ENCODE peak calls at places on chromosomes 3 and 15, in nine cellular contexts. One of them, this sample, is unnamed.
A peak's percentile ranks its signal among the peaks of the same experiment; 100 is the strongest.

GRCh38 chr3:53495518-53496501 is 1.4 kb downstream of the CACNA1D start:
- DNase-seq in neural progenitor cell: peak; percentile 54
- DNase-seq in sigmoid colon: peak; percentile 70
- DNase-seq in fibroblast of mammary gland: no peak
- DNase-seq in AG10803: no peak
- DNase-seq in HFF-Myc: no peak
- DNase-seq in endothelial cell of umbilical vein: no peak
- DNase-seq in left ventricle myocardium inferior: no peak
- DNase-seq in cardiac fibroblast: no peak
- DNase-seq in this sample: no peak

GRCh38 chr15:41276821-41277220 is 45.8 kb downstream of the CHP1 start:
- DNase-seq in HFF-Myc: no peak
- DNase-seq in AG10803: no peak
- DNase-seq in neural progenitor cell: no peak
- DNase-seq in fibroblast of mammary gland: no peak
- DNase-seq in cardiac fibroblast: no peak
- DNase-seq in left ventricle myocardium inferior: no peak
- DNase-seq in endothelial cell of umbilical vein: no peak
- DNase-seq in sigmoid colon: no peak
- DNase-seq in this sample: no peak

GRCh38 chr15:74179101-74179841 is 5.8 kb downstream of the ISLR start:
- DNase-seq in AG10803: peak; percentile 96
- DNase-seq in neural progenitor cell: no peak
- DNase-seq in HFF-Myc: no peak
- DNase-seq in fibroblast of mammary gland: peak; percentile 89
- DNase-seq in endothelial cell of umbilical vein: peak; percentile 42
- DNase-seq in sigmoid colon: peak; percentile 88
- DNase-seq in cardiac fibroblast: peak; percentile 98
- DNase-seq in left ventricle myocardium inferior: peak; percentile 78
- DNase-seq in this sample: peak; percentile 39

GRCh38 chr15:47586653-47587224 is 130.6 kb upstream of the SEMA6D start:
- DNase-seq in neural progenitor cell: no peak
- DNase-seq in left ventricle myocardium inferior: peak; percentile 63
- DNase-seq in endothelial cell of umbilical vein: no peak
- DNase-seq in HFF-Myc: no peak
- DNase-seq in AG10803: peak; percentile 1
- DNase-seq in fibroblast of mammary gland: peak; percentile 40
- DNase-seq in sigmoid colon: no peak
- DNase-seq in cardiac fibroblast: peak; percentile 69
- DNase-seq in this sample: no peak

GRCh38 chr15:98703291-98703690 is 55.0 kb downstream of the IGF1R start:
- DNase-seq in sigmoid colon: no peak
- DNase-seq in HFF-Myc: no peak
- DNase-seq in left ventricle myocardium inferior: no peak
- DNase-seq in cardiac fibroblast: no peak
- DNase-seq in endothelial cell of umbilical vein: no peak
- DNase-seq in fibroblast of mammary gland: no peak
- DNase-seq in neural progenitor cell: no peak
- DNase-seq in AG10803: peak; percentile 29
- DNase-seq in this sample: no peak

GRCh38 chr15:42121667-42122066 is 27.3 kb upstream of the PLA2G4D start:
- DNase-seq in endothelial cell of umbilical vein: no peak
- DNase-seq in cardiac fibroblast: no peak
- DNase-seq in sigmoid colon: no peak
- DNase-seq in fibroblast of mammary gland: no peak
- DNase-seq in AG10803: no peak
- DNase-seq in HFF-Myc: no peak
- DNase-seq in left ventricle myocardium inferior: no peak
- DNase-seq in neural progenitor cell: no peak
- DNase-seq in this sample: no peak

GRCh38 chr3:144801890-144802289 is 830.3 kb downstream of the DIPK2A start:
- DNase-seq in neural progenitor cell: no peak
- DNase-seq in sigmoid colon: no peak
- DNase-seq in fibroblast of mammary gland: no peak
- DNase-seq in cardiac fibroblast: no peak
- DNase-seq in HFF-Myc: no peak
- DNase-seq in AG10803: no peak
- DNase-seq in endothelial cell of umbilical vein: no peak
- DNase-seq in left ventricle myocardium inferior: no peak
- DNase-seq in this sample: no peak

GRCh38 chr3:52895416-52895815 is 1.9 kb downstream of the STIMATE start:
- DNase-seq in left ventricle myocardium inferior: no peak
- DNase-seq in cardiac fibroblast: no peak
- DNase-seq in AG10803: no peak
- DNase-seq in neural progenitor cell: no peak
- DNase-seq in fibroblast of mammary gland: no peak
- DNase-seq in sigmoid colon: no peak
- DNase-seq in endothelial cell of umbilical vein: no peak
- DNase-seq in HFF-Myc: no peak
- DNase-seq in this sample: no peak

GRCh38 chr3:28726840-28727239 is 378.2 kb upstream of the AZI2 start:
- DNase-seq in left ventricle myocardium inferior: peak; percentile 27
- DNase-seq in neural progenitor cell: peak; percentile 76
- DNase-seq in sigmoid colon: no peak
- DNase-seq in HFF-Myc: no peak
- DNase-seq in AG10803: peak; percentile 13
- DNase-seq in fibroblast of mammary gland: peak; percentile 52
- DNase-seq in cardiac fibroblast: peak; percentile 55
- DNase-seq in endothelial cell of umbilical vein: peak; percentile 59
- DNase-seq in this sample: no peak

GRCh38 chr3:194315965-194316361 is 35.2 kb downstream of the CPN2 start:
- DNase-seq in HFF-Myc: no peak
- DNase-seq in cardiac fibroblast: peak; percentile 67
- DNase-seq in endothelial cell of umbilical vein: no peak
- DNase-seq in left ventricle myocardium inferior: no peak
- DNase-seq in fibroblast of mammary gland: peak; percentile 48
- DNase-seq in neural progenitor cell: no peak
- DNase-seq in sigmoid colon: peak; percentile 75
- DNase-seq in AG10803: peak; percentile 37
- DNase-seq in this sample: no peak
- H3K4me3 ChIP-seq in HFF-Myc: peak overlapping the region; percentile 32
- H3K4me3 ChIP-seq in cardiac fibroblast: no peak overlapping the region
- H3K4me3 ChIP-seq in endothelial cell of umbilical vein: no peak overlapping the region
- H3K4me3 ChIP-seq in left ventricle myocardium inferior: peak overlapping the region; percentile 67
- H3K4me3 ChIP-seq in fibroblast of mammary gland: no peak overlapping the region
- H3K4me3 ChIP-seq in neural progenitor cell: peak overlapping the region; percentile 20
- H3K4me3 ChIP-seq in sigmoid colon: peak overlapping the region; percentile 32
- H3K4me3 ChIP-seq in AG10803: peak overlapping the region; percentile 12
- H3K4me3 ChIP-seq in this sample: peak overlapping the region; percentile 38

DNA sequence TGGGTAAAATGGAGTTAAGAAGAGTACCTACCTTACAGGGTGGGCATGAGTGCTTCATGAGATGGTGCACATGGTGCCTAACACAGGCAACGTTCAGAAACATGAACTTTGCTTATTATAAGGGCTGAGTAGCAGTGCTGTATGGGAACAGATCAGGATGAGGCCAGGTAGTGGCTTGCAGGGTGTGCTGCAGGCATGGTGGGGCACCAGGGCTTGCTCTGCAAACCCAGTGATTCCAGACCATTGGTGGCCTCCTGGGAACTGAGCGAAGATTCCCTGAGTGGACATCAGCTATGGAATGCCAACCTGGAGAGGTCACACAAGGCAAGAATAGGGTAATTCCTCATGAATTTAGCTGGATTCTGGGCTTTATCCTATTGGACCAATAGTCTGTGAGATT is 15.8 kb downstream of the TMEM43 start:
- DNase-seq in fibroblast of mammary gland: no peak
- DNase-seq in HFF-Myc: no peak
- DNase-seq in cardiac fibroblast: no peak
- DNase-seq in endothelial cell of umbilical vein: no peak
- DNase-seq in sigmoid colon: no peak
- DNase-seq in left ventricle myocardium inferior: no peak
- DNase-seq in AG10803: no peak
- DNase-seq in neural progenitor cell: no peak
- DNase-seq in this sample: no peak
- TF ChIP-seq CTCF in fibroblast of mammary gland: no peak
- TF ChIP-seq CTCF in HFF-Myc: no peak
- TF ChIP-seq CTCF in cardiac fibroblast: no peak
- TF ChIP-seq CTCF in endothelial cell of umbilical vein: no peak
- TF ChIP-seq CTCF in sigmoid colon: no peak
- TF ChIP-seq CTCF in left ventricle myocardium inferior: no peak
- TF ChIP-seq CTCF in AG10803: no peak
- TF ChIP-seq CTCF in neural progenitor cell: no peak
- TF ChIP-seq CTCF in this sample: no peak

GRCh38 chr3:35640186-35640584 is 860 bp downstream of the ARPP21 start:
- DNase-seq in left ventricle myocardium inferior: no peak
- DNase-seq in cardiac fibroblast: no peak
- DNase-seq in fibroblast of mammary gland: no peak
- DNase-seq in AG10803: no peak
- DNase-seq in endothelial cell of umbilical vein: no peak
- DNase-seq in sigmoid colon: no peak
- DNase-seq in neural progenitor cell: no peak
- DNase-seq in HFF-Myc: no peak
- DNase-seq in this sample: no peak

GRCh38 chr3:35641920-35642532 is 2.7 kb downstream of the ARPP21 start:
- DNase-seq in neural progenitor cell: no peak
- DNase-seq in endothelial cell of umbilical vein: no peak
- DNase-seq in HFF-Myc: no peak
- DNase-seq in left ventricle myocardium inferior: no peak
- DNase-seq in AG10803: no peak
- DNase-seq in cardiac fibroblast: no peak
- DNase-seq in sigmoid colon: no peak
- DNase-seq in fibroblast of mammary gland: no peak
- DNase-seq in this sample: no peak

GRCh38 chr3:35638640-35639250 is 580 bp upstream of the ARPP21 start:
- DNase-seq in endothelial cell of umbilical vein: no peak
- DNase-seq in cardiac fibroblast: no peak
- DNase-seq in AG10803: no peak
- DNase-seq in HFF-Myc: no peak
- DNase-seq in left ventricle myocardium inferior: no peak
- DNase-seq in neural progenitor cell: no peak
- DNase-seq in sigmoid colon: no peak
- DNase-seq in fibroblast of mammary gland: no peak
- DNase-seq in this sample: no peak

GRCh38 chr3:35640736-35641135 is 1.4 kb downstream of the ARPP21 start:
- DNase-seq in HFF-Myc: no peak
- DNase-seq in fibroblast of mammary gland: no peak
- DNase-seq in endothelial cell of umbilical vein: no peak
- DNase-seq in cardiac fibroblast: no peak
- DNase-seq in sigmoid colon: no peak
- DNase-seq in AG10803: no peak
- DNase-seq in left ventricle myocardium inferior: no peak
- DNase-seq in neural progenitor cell: no peak
- DNase-seq in this sample: no peak

DNA sequence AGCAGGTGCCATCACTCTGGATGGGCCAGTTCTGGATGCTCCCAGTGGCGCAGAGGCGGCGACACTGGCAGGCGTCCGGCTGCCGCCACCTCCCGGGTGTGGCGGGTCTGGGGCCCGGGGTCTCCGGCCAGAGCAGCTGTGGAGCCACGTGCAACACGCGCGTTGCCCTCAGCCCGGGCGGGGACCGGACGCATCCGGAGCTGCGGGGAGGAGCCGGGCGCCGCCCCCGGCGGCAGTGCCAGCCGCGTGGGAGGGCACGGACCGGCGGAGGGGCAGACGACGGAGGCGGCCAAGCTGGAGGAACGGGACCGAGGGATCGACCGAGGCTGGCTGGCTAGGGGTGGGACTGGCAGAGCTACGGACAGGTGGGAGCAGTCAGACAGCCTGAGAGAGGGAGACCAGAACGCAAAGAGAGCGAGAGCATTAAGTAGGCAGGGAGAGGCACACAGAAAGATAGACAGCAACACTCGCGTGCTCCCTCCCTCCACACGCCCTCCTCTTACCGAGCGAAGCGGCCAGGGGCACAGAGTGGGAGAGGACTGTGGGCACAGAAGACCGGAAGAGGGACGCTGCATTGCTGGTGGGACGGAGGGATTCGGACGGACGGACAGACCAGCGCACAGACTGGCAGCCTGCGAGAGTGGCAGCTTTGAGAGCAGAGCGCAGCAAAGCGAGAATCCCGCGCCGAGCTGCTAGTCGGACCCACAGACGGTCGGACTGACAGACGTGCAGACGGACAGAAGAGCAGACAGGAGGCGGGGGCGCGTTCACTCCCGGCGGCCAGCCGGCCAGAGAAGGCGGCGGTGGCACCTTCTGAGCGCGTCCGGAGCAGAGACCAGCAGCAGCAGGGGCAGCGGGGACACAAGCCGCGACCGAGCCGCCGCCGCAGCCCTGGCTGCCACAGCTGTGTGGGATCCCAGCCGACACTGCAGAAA is at the start of gene ARPP21:
- DNase-seq in HFF-Myc: no peak
- DNase-seq in left ventricle myocardium inferior: no peak
- DNase-seq in endothelial cell of umbilical vein: peak; percentile 15
- DNase-seq in AG10803: no peak
- DNase-seq in sigmoid colon: peak; percentile 46
- DNase-seq in fibroblast of mammary gland: peak; percentile 0
- DNase-seq in neural progenitor cell: peak; percentile 70
- DNase-seq in cardiac fibroblast: peak; percentile 20
- DNase-seq in this sample: no peak
- H3K4me3 ChIP-seq in HFF-Myc: no peak within 1 kb of the TSS
- H3K4me3 ChIP-seq in left ventricle myocardium inferior: peak within 1 kb of the TSS; percentile 60
- H3K4me3 ChIP-seq in endothelial cell of umbilical vein: peak within 1 kb of the TSS; percentile 6
- H3K4me3 ChIP-seq in AG10803: no peak within 1 kb of the TSS
- H3K4me3 ChIP-seq in sigmoid colon: peak within 1 kb of the TSS; percentile 26
- H3K4me3 ChIP-seq in fibroblast of mammary gland: no peak within 1 kb of the TSS
- H3K4me3 ChIP-seq in neural progenitor cell: peak within 1 kb of the TSS; percentile 58
- H3K4me3 ChIP-seq in cardiac fibroblast: peak within 1 kb of the TSS; percentile 47
- H3K4me3 ChIP-seq in this sample: peak within 1 kb of the TSS; percentile 63

DNA sequence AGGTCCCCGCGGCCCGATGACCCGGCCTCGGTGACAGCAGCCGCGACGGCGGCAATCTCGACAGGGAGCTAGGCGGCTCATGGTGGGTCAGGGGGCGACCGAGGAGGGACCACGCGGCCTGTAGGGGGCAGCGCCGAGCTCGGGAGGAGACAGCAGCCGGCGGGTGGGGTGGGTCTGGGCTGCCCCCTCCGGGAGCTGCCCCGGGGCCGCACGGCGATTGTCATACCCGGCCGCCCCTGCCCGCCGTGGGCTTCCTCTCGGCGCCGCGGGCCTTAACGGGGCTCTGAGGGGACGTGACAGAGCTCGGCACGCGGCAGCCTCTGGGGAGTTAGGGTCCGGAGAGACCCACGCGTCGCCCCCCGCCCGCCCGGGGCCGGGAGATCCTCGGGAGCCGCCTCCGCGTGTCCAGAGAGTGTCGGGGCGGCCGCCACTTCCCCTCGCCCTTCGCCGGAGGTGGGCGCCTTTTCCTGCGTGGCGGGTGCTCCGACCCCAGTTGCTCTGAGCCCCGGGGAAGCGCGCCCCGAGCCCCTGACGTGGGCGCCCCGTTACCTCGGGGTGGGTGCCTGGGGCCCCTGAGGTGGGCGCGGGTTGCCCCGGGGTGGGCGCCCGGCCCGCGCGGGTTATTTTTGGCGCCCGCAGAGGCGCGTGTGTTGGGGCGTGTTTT is 539 bp upstream of the PLCL2 start:
- DNase-seq in HFF-Myc: no peak
- DNase-seq in sigmoid colon: peak; percentile 77
- DNase-seq in neural progenitor cell: peak; percentile 91
- DNase-seq in cardiac fibroblast: peak; percentile 62
- DNase-seq in fibroblast of mammary gland: peak; percentile 59
- DNase-seq in AG10803: peak; percentile 25
- DNase-seq in endothelial cell of umbilical vein: peak; percentile 55
- DNase-seq in left ventricle myocardium inferior: peak; percentile 75
- DNase-seq in this sample: no peak
- TF ChIP-seq CTCF in HFF-Myc: peak; percentile 49
- TF ChIP-seq CTCF in sigmoid colon: no peak
- TF ChIP-seq CTCF in neural progenitor cell: peak; percentile 76
- TF ChIP-seq CTCF in cardiac fibroblast: peak; percentile 56
- TF ChIP-seq CTCF in fibroblast of mammary gland: peak; percentile 44
- TF ChIP-seq CTCF in AG10803: peak; percentile 44
- TF ChIP-seq CTCF in endothelial cell of umbilical vein: peak; percentile 66
- TF ChIP-seq CTCF in left ventricle myocardium inferior: peak; percentile 73
- TF ChIP-seq CTCF in this sample: peak; percentile 51

This sample was measured in epithelial cell of proximal tubule.